ENCODE peak calls at places on chromosomes 12 and 14, in eight cellular contexts. S is SK-N-SH, O is HCT116, M is HepG2, A is K562, F is H1, C is endothelial cell of umbilical vein, Y is GM12878. R is an unnamed sample.

GRCh38 chr12:102317155-102317554 is 119.5 kb upstream of the PMCH start:
- DNase-seq in O (no peak), M (no peak), F (no peak), Y (no peak), S (no peak), A (peak; percentile 11), C (no peak), R (no peak)

GRCh38 chr12:127108360-127109215 is 1158.4 kb upstream of the TMEM132C start:
- DNase-seq in O (peak; percentile 35), C (no peak), S (peak; percentile 62), F (peak; percentile 64), A (peak; percentile 71), Y (no peak), M (peak; percentile 15), R (peak; percentile 12)

GRCh38 chr12:69359531-69360347 is at the start of gene YEATS4:
- DNase-seq in F (peak; percentile 85), S (peak; percentile 92), O (peak; percentile 90), C (peak; percentile 92), Y (peak; percentile 84), M (peak; percentile 95), A (peak; percentile 92), R (peak; percentile 68)

GRCh38 chr12:65885312-65885711 is 61.0 kb downstream of the HMGA2 start:
- DNase-seq in A (no peak), F (no peak), Y (no peak), C (peak; percentile 86), M (no peak), S (no peak), O (no peak), R (no peak)

GRCh38 chr14:28609228-28609828 is 157.3 kb upstream of the FOXG1 start:
- DNase-seq in S (peak; percentile 25), C (peak; percentile 54), O (peak; percentile 3), Y (no peak), F (peak; percentile 76), A (peak; percentile 11), M (peak; percentile 58), R (peak; percentile 60)

GRCh38 chr12:79370021-79370420 is 320.7 kb downstream of the PAWR start:
- DNase-seq in S (no peak), C (no peak), Y (no peak), A (no peak), M (no peak), F (no peak), O (no peak), R (no peak)

GRCh38 chr14:73829526-73830431 is 21.9 kb upstream of the PTGR2 start:
- DNase-seq in S (no peak), O (no peak), Y (peak; percentile 49), F (no peak), C (peak; percentile 40), M (peak; percentile 45), A (peak; percentile 47), R (no peak)

GRCh38 chr12:95215925-95216324 is 1.3 kb downstream of the FGD6 start:
- DNase-seq in S (no peak), C (peak; percentile 78), A (peak; percentile 54), F (no peak), O (no peak), M (peak; percentile 30), Y (no peak), R (no peak)

DNA sequence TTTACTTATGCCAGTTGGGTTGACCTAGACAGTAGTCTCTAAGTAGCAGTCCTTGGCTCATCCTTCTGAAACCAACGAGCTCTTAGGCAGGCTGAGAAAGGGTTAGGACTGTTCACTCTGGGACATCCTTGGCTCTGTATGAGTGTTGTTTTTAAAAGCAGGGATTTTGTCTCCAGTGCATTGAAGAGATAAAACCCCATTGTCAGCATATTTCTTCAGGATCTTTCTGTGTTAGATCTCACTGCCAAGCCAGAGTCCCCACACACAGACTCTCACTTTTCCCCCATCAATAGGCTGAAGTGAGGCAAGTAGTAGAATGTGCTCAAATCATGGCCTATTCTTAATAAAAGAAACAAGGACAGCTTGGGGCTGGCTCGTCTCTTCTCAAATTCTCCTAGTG is 123.4 kb upstream of the HIF1A start:
- DNase-seq in C (no peak), F (no peak), S (no peak), M (no peak), O (no peak), A (no peak), Y (no peak), R (no peak)
- H3K9ac ChIP-seq in C (no peak overlapping the region), F (no peak overlapping the region), S (no peak overlapping the region), M (no peak overlapping the region), O (no peak overlapping the region), A (no peak overlapping the region), Y (no peak overlapping the region), R (no peak overlapping the region)

GRCh38 chr12:123145211-123145610 is 5.7 kb downstream of the PITPNM2 start:
- DNase-seq in F (no peak), O (no peak), S (no peak), M (no peak), A (no peak), Y (no peak), C (no peak), R (no peak)

GRCh38 chr12:123143753-123144461 is 7.0 kb downstream of the PITPNM2 start:
- DNase-seq in F (no peak), Y (no peak), O (no peak), A (no peak), M (no peak), C (no peak), S (no peak), R (no peak)

GRCh38 chr12:123141615-123142517 is 9.0 kb downstream of the PITPNM2 start:
- DNase-seq in O (peak; percentile 33), C (peak; percentile 72), M (peak; percentile 87), Y (no peak), S (no peak), A (no peak), F (no peak), R (no peak)

GRCh38 chr12:123142518-123142840 is 8.4 kb downstream of the PITPNM2 start:
- DNase-seq in Y (no peak), S (no peak), O (no peak), A (no peak), F (no peak), M (no peak), C (no peak), R (no peak)

GRCh38 chr12:123142948-123143752 is 7.7 kb downstream of the PITPNM2 start:
- DNase-seq in O (peak; percentile 38), Y (no peak), M (peak; percentile 66), S (no peak), C (no peak), A (peak; percentile 44), F (no peak), R (no peak)
- TF ChIP-seq POLR2AphosphoS5 in O (no peak), Y (no peak), M (peak; percentile 24), S (no peak), C (no peak), A (no peak), F (no peak), R (no peak)

GRCh38 chr12:93425736-93426363 is 15.9 kb downstream of the UBE2N start:
- DNase-seq in F (no peak), O (no peak), C (peak; percentile 13), M (no peak), A (no peak), S (no peak), Y (no peak), R (no peak)
- H3K9ac ChIP-seq in F (no peak overlapping the region), O (no peak overlapping the region), C (no peak overlapping the region), M (no peak overlapping the region), A (no peak overlapping the region), S (no peak overlapping the region), Y (peak overlapping the region; percentile 3), R (peak overlapping the region; percentile 9)

GRCh38 chr14:50943943-50944646 is at the start of gene PYGL:
- DNase-seq in O (peak; percentile 43), Y (no peak), A (peak; percentile 72), M (peak; percentile 55), C (peak; percentile 57), F (peak; percentile 88), S (peak; percentile 84), R (no peak)
- TF ChIP-seq POLR2AphosphoS5 in O (peak; percentile 93), Y (no peak), A (no peak), M (peak; percentile 66), C (no peak), F (no peak), S (peak; percentile 57), R (no peak)